ENCODE peak calls at places on chromosomes 2 and 18, in four cellular contexts. I, T, U and O are unnamed samples.

GRCh38 chr2:201909961-201910361 is 103.6 kb downstream of the CDK15 start:
- DNase-seq in T (no peak), U (no peak), I (no peak), O (no peak)

GRCh38 chr2:241161646-241162281 is 11.5 kb downstream of the PPP1R7 start:
- DNase-seq in U (peak), T (no peak), I (peak), O (no peak)

GRCh38 chr2:2839393-2840096 is 508.5 kb upstream of the MYT1L start:
- DNase-seq in T (no peak), I (no peak), U (peak), O (no peak)

GRCh38 chr18:10142496-10143160 is 228.8 kb downstream of the VAPA start:
- DNase-seq in U (no peak), I (no peak), T (no peak), O (no peak)

GRCh38 chr18:37565985-37566478 is 434 bp upstream of the CELF4 start:
- DNase-seq in T (peak), I (peak), U (no peak), O (no peak)

GRCh38 chr2:53632714-53633113 is 134.9 kb upstream of the CHAC2 start:
- DNase-seq in T (no peak), I (no peak), U (no peak), O (no peak)

GRCh38 chr2:190404487-190404886 is 3.7 kb upstream of the MFSD6 start:
- DNase-seq in I (no peak), T (no peak), U (no peak), O (no peak)

GRCh38 chr2:239138610-239139009 is 262.2 kb downstream of the HDAC4 start:
- DNase-seq in T (no peak), U (no peak), I (no peak), O (no peak)

GRCh38 chr2:205902041-205902898 is 183.7 kb downstream of the INO80D start:
- DNase-seq in U (no peak), I (peak), T (no peak), O (peak)

GRCh38 chr18:33841221-33841967 is 263.4 kb downstream of the ASXL3 start:
- DNase-seq in I (no peak), U (no peak), T (no peak), O (no peak)

GRCh38 chr18:33838084-33838483 is 260.1 kb downstream of the ASXL3 start:
- DNase-seq in I (no peak), T (no peak), U (no peak), O (no peak)

GRCh38 chr18:33837191-33837590 is 259.2 kb downstream of the ASXL3 start:
- DNase-seq in I (no peak), T (no peak), U (no peak), O (no peak)

GRCh38 chr18:33835419-33835818 is 257.4 kb downstream of the ASXL3 start:
- DNase-seq in I (no peak), U (no peak), T (no peak), O (no peak)

GRCh38 chr18:33839452-33840225 is 261.6 kb downstream of the ASXL3 start:
- DNase-seq in T (no peak), I (peak), U (no peak), O (peak)
- TF ChIP-seq CTCF in T (no peak), I (peak), U (peak), O (peak)

GRCh38 chr18:49206717-49207116 is 253.7 kb downstream of the DYM start:
- DNase-seq in I (no peak), T (no peak), U (no peak), O (no peak)
- TF ChIP-seq CTCF in I (no peak), T (no peak), U (no peak), O (no peak)

DNA sequence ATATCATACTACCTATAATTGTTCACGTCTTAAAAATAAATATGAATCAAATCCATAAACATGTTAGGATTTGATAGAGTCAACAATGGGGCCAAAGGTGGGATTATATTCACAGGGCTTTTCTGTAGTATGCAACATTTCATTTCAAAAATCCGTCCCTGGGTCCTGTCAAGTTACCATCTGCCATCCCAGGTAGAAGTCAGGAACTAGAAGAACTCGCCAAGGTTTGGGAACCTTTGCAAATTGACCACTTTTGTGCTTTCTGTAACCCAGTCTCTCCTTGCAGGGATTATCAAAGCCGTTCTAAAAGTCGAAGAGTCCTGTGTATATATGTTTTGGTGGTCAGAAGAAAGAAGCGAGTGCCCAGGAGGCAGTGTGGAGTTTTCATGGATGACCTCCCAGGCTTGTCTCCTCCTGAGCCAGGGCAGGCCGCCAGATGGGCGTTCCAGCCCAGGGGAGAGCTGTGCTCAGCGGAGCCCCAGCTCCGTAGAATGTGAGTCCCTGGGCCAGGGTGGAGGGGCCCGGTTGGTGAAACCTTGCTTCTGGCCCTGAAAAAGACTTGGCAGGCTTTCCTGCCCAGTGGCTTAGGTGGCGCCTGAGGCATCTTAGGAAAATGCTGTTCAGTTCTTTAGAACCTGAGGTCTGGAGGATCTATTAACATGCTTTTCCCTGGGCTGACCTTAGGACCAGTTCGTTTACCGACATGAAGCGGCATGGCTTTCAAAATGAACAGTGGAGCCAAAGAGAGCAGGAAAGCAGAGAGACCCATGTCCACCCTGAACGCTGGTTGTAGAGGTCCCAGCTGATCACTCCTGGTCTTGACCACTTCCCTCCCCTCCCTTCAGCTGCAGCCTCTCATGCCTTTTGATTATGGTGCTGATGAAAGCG is 69.2 kb downstream of the LONRF2 start:
- DNase-seq in T (no peak), I (no peak), U (no peak), O (no peak)
- TF ChIP-seq CTCF in T (no peak), I (no peak), U (no peak), O (no peak)

GRCh38 chr2:46029332-46029811 is 267.8 kb upstream of the EPAS1 start:
- DNase-seq in U (no peak), T (no peak), I (no peak), O (no peak)
- TF ChIP-seq CTCF in U (no peak), T (no peak), I (no peak), O (no peak)

GRCh38 chr2:171081649-171082111 is 79.0 kb downstream of the TLK1 start:
- DNase-seq in U (no peak), T (no peak), I (no peak), O (no peak)

GRCh38 chr2:171084128-171084527 is 76.6 kb downstream of the TLK1 start:
- DNase-seq in I (no peak), U (no peak), T (no peak), O (no peak)

GRCh38 chr2:171083426-171083825 is 77.3 kb downstream of the TLK1 start:
- DNase-seq in U (no peak), T (no peak), I (no peak), O (no peak)

DNA sequence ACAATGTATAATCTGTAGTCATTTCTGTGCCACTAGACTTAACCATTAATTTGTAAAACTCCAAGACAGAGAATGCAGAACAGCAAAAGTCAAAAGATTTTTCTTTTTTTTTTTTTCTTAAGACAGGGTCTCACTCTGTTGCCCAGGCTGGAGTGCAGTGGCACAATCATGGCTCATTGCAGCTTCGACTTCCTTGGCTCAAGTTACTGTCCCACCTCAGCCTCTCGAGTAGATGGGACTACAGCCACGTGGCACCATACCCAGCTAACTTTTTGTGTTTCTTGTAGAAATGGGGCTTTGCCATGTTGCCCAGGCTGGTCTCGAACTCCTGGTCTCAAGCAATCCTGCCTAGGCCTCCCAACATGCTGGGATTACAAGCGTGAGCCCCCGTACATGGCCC is 80.1 kb downstream of the TLK1 start:
- DNase-seq in U (no peak), I (no peak), T (no peak), O (no peak)
- TF ChIP-seq CTCF in U (no peak), I (no peak), T (no peak), O (no peak)

GRCh38 chr2:235493775-235494715 is at the start of gene AGAP1:
- DNase-seq in T (peak), I (peak), U (peak), O (no peak)

GRCh38 chr2:235495373-235496238 is 1.8 kb downstream of the AGAP1 start:
- DNase-seq in I (no peak), U (no peak), T (no peak), O (no peak)

GRCh38 chr2:235496239-235496621 is 2.4 kb downstream of the AGAP1 start:
- DNase-seq in I (no peak), T (no peak), U (no peak), O (no peak)

GRCh38 chr2:235493402-235493774 is 455 bp upstream of the AGAP1 start:
- DNase-seq in T (no peak), U (no peak), I (no peak), O (no peak)

GRCh38 chr2:235494716-235495372 is 1.0 kb downstream of the AGAP1 start:
- DNase-seq in T (peak), U (peak), I (peak), O (no peak)
- TF ChIP-seq CTCF in T (no peak), U (no peak), I (no peak), O (no peak)

GRCh38 chr18:22705328-22705727 is 227.8 kb upstream of the RBBP8 start:
- DNase-seq in I (no peak), T (no peak), U (no peak), O (no peak)

GRCh38 chr18:22703883-22704626 is 229.1 kb upstream of the RBBP8 start:
- DNase-seq in T (no peak), I (peak), U (no peak), O (peak)

GRCh38 chr18:22701795-22702194 is 231.3 kb upstream of the RBBP8 start:
- DNase-seq in I (no peak), U (no peak), T (no peak), O (no peak)

GRCh38 chr18:22701326-22701725 is 231.8 kb upstream of the RBBP8 start:
- DNase-seq in T (no peak), U (no peak), I (no peak), O (no peak)

DNA sequence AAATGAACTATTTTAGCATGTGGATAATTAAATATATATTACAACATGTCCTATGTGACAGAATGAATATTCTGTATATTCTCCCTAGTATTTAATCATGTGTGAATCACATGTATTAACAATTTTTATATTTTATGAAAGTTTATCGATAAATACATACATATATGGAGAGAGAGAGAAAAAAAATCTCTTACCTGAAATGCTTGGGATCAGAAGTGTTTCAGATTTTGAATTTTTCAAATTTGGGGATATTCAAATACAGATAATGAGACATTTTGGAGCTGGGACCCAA is 228.6 kb upstream of the RBBP8 start:
- DNase-seq in T (no peak), I (no peak), U (no peak), O (no peak)
- TF ChIP-seq CTCF in T (no peak), I (no peak), U (no peak), O (no peak)